ENCODE peak calls at places on chromosomes 2 and 18, in seven cellular contexts. H, R, M, I, G, F and X are unnamed samples.

GRCh38 chr2:134245340-134245984 is 8.4 kb upstream of the MGAT5 start:
- DNase-seq in H (peak), R (peak), M (peak), I (peak), G (peak), F (peak), X (peak)

GRCh38 chr2:57376985-57377384 is 669.6 kb upstream of the VRK2 start:
- DNase-seq in H (no peak), R (no peak), M (no peak), I (peak), G (no peak), F (no peak), X (peak)

GRCh38 chr18:79707239-79707638 is 27.6 kb downstream of the CTDP1 start:
- DNase-seq in H (no peak), R (no peak), M (peak), I (no peak), G (no peak), F (no peak), X (no peak)

GRCh38 chr2:95058466-95058988 is 33.0 kb downstream of the MAL start:
- DNase-seq in H (peak), R (no peak), M (no peak), I (no peak), G (no peak), F (no peak), X (peak)

GRCh38 chr18:27723168-27723567 is 453.8 kb downstream of the CDH2 start:
- DNase-seq in H (no peak), R (no peak), M (no peak), I (peak), G (peak), F (no peak), X (no peak)

GRCh38 chr18:75309564-75309963 is 99.0 kb downstream of the TSHZ1 start:
- DNase-seq in H (no peak), R (no peak), M (no peak), I (no peak), G (no peak), F (no peak), X (no peak)

GRCh38 chr2:232420463-232421188 is 14.0 kb downstream of the ALPG start:
- DNase-seq in H (peak), R (peak), M (peak), I (no peak), G (no peak), F (no peak), X (peak)

GRCh38 chr2:186603208-186603765 is 13.4 kb downstream of the ITGAV start:
- DNase-seq in H (no peak), R (no peak), M (no peak), I (peak), G (peak), F (no peak), X (no peak)

GRCh38 chr18:48955528-48956261 is 4.9 kb upstream of the SMAD7 start:
- DNase-seq in H (no peak), R (peak), M (peak), I (peak), G (peak), F (no peak), X (peak)

GRCh38 chr18:61898576-61899205 is 5.9 kb upstream of the RNF152 start:
- DNase-seq in H (no peak), R (peak), M (no peak), I (peak), G (no peak), F (no peak), X (peak)

GRCh38 chr2:84386326-84386995 is 72.6 kb downstream of the SUCLG1 start:
- DNase-seq in H (no peak), R (no peak), M (no peak), I (no peak), G (no peak), F (no peak), X (no peak)